ENCODE peak calls at places on chromosome 20, in nine cellular contexts. K is HCT116, L is A549, I is prostate gland, E is IMR-90, C is heart left ventricle, M is GM12878, B is gastrocnemius medialis, G is uterus. S is an unnamed sample.

GRCh38 chr20:12660918-12661317 is 347.9 kb upstream of the SPTLC3 start:
- DNase-seq in K (no peak), L (no peak), I (no peak), E (no peak), C (no peak), M (no peak), B (no peak), G (no peak), S (no peak)

GRCh38 chr20:14861028-14861699 is 523.8 kb upstream of the FLRT3 start:
- DNase-seq in K (no peak), L (no peak), I (no peak), E (no peak), C (no peak), M (no peak), B (no peak), G (no peak), S (no peak)

GRCh38 chr20:1328680-1329330 is at the start of gene SDCBP2:
- DNase-seq in K (peak; percentile 23), L (no peak), I (peak; percentile 51), E (no peak), C (no peak), M (no peak), B (no peak), G (no peak), S (no peak)

GRCh38 chr20:24063100-24063499 is 74.5 kb upstream of the GGTLC1 start:
- DNase-seq in K (no peak), L (no peak), I (no peak), E (no peak), C (no peak), M (no peak), B (no peak), G (no peak), S (no peak)

GRCh38 chr20:59284470-59284869 is 15.9 kb upstream of the EDN3 start:
- DNase-seq in K (no peak), L (no peak), I (no peak), E (no peak), C (no peak), M (no peak), B (no peak), G (no peak), S (no peak)

GRCh38 chr20:53322651-53323050 is 271.0 kb downstream of the ZNF217 start:
- DNase-seq in K (no peak), L (no peak), I (no peak), E (no peak), C (no peak), M (no peak), B (no peak), G (no peak), S (no peak)

GRCh38 chr20:19991826-19992225 is 25.3 kb upstream of the NAA20 start:
- DNase-seq in K (no peak), L (no peak), I (no peak), E (peak; percentile 58), C (no peak), M (no peak), B (no peak), G (no peak), S (no peak)

GRCh38 chr20:32764000-32764960 is 2.1 kb downstream of the DNMT3B start:
- DNase-seq in K (no peak), L (no peak), I (no peak), E (no peak), C (no peak), M (no peak), B (no peak), G (no peak), S (no peak)

GRCh38 chr20:24470782-24471582 is 1.6 kb downstream of the SYNDIG1 start:
- DNase-seq in K (no peak), L (no peak), I (no peak), E (no peak), C (no peak), M (no peak), B (no peak), G (peak; percentile 28), S (no peak)

GRCh38 chr20:9068232-9068781 is 580 bp upstream of the PLCB4 start:
- DNase-seq in K (no peak), L (peak; percentile 75), I (peak; percentile 40), E (peak; percentile 41), C (peak; percentile 78), M (no peak), B (no peak), G (no peak), S (no peak)

GRCh38 chr20:29874476-29875202 is 1382.8 kb upstream of the DEFB115 start:
- DNase-seq in K (no peak), L (no peak), I (no peak), E (no peak), C (no peak), M (no peak), B (no peak), G (no peak), S (no peak)

GRCh38 chr20:43361526-43361925 is 96.2 kb upstream of the SRSF6 start:
- DNase-seq in K (no peak), L (no peak), I (no peak), E (no peak), C (no peak), M (no peak), B (no peak), G (no peak), S (no peak)

GRCh38 chr20:43870484-43870883 is 44.2 kb upstream of the TOX2 start:
- DNase-seq in K (no peak), L (no peak), I (no peak), E (peak; percentile 61), C (no peak), M (no peak), B (no peak), G (no peak), S (no peak)

DNA sequence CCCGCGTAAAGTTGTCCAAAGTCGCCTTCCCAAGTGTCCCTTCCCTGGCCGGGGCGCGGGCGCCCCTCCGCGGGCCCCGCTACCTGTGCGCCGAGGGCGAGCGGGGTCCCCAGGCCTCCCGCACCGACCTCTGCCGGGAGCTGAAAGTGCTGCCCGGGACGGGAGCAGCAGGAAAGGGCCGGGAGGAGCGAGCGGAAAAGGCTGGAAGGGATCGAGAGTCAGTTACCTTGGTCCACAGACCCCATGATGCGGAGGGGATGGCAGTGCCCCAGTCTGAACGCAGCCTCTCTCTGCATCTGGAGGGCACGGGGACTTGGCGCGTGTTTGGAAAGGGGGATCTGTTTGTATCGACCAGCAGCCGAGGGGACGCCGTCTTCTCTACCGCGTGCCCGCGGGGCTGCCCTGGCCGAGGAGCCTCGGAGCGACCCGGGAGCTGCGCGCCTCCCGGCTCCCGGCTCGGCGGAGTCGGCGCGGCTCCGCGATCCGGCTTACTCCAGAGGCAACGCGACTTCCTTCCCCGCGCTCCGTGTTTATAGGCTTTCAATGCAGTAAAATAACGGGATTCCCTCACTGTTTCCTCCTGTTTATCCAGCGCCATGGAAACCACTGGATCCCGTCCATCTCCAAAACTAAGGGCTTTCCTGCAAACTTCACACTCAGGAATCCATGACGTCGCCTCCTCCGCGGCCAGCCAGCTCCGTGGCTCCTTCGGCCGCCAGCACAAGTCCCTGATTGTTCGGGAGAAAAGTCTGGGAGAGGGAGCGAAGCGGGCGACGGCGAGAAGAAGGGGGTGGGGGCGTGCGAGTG is 20.0 kb upstream of the NFATC2 start:
- DNase-seq in K (peak; percentile 26), L (peak; percentile 65), I (peak; percentile 68), E (peak; percentile 95), C (peak; percentile 86), M (no peak), B (peak; percentile 36), G (peak; percentile 94), S (peak; percentile 21)
- TF ChIP-seq POLR2A in K (no peak), L (no peak), I (no peak), E (peak; percentile 97), C (no peak), M (no peak), B (peak; percentile 12), G (peak; percentile 8), S (no peak)

DNA sequence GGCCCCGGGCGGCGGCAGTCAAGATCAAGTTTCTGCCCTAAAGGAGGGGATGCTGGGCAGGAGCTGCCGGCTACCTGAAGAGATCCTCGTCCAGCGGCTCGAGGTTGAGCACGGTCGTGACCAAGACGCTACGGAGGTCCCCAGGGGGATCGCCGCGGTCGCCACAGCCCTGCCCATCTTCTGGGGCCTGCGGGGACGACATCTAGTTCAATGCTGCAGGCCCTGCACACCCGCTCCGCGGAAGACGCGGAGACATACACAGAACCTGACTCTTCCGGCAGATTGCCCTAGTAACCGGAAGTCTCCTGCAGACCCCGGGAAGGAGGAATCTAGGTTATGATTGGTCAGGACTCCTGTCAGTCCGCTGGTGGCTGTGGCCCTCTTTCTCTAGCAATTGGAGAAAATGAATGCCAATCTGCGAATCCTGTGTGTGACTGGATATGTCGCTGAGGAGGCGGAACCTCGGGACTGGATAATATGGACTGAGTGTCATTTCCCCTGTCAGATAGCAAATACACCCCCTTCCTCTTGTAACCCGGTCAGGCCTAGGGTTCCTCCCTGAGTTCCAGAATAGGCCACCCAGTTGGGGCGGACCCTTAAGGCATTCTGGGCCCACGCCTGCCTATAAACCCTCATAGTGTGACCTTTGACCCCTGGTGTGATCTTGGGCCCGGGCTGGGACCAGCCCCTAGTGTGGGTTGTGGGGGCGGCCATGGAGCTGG is at the start of the genes ACOT8 and ZSWIM3:
- DNase-seq in K (peak; percentile 100), L (peak; percentile 100), I (peak; percentile 100), E (peak; percentile 100), C (peak; percentile 98), M (peak; percentile 100), B (peak; percentile 99), G (peak; percentile 100), S (peak; percentile 99)
- TF ChIP-seq POLR2A in K (peak; percentile 75), L (peak; percentile 70), I (peak; percentile 39), E (peak; percentile 18), C (no peak), M (peak; percentile 91), B (peak; percentile 69), G (peak; percentile 70), S (peak; percentile 94)

GRCh38 chr20:7866279-7866678 is 74.0 kb downstream of the HAO1 start:
- DNase-seq in K (no peak), L (no peak), I (no peak), E (no peak), C (no peak), M (no peak), B (no peak), G (no peak), S (no peak)
- TF ChIP-seq POLR2A in K (no peak), L (no peak), I (no peak), E (no peak), C (no peak), M (no peak), B (no peak), G (no peak), S (no peak)

GRCh38 chr20:36835453-36836198 is 40.3 kb upstream of the TLDC2 start:
- DNase-seq in K (peak; percentile 80), L (peak; percentile 98), I (peak; percentile 90), E (peak; percentile 96), C (peak; percentile 96), M (peak; percentile 87), B (peak; percentile 81), G (peak; percentile 95), S (peak; percentile 95)
- TF ChIP-seq POLR2A in K (peak; percentile 24), L (peak; percentile 15), I (peak; percentile 29), E (peak; percentile 37), C (no peak), M (peak; percentile 71), B (peak; percentile 32), G (peak; percentile 68), S (peak; percentile 81)

DNA sequence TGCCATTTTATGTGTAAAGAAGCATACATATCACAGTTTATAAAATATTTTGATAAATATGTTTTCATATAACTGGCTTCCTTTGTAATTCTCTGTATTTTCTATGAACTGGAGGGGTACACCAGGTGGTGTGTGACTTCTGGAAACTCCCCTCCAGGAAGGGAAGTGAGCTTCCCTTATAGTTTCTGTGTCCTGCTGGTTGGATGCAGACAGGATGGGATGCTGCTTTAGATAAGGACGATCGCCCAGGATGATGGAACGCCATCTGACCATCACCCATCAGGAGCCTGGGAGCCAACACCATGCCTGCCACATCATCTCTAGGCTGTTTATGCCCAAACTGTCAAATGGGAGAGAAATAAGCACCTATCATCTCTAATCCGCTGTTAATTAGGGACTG is 66.1 kb downstream of the SULF2 start:
- DNase-seq in K (no peak), L (no peak), I (no peak), E (no peak), C (no peak), M (no peak), B (no peak), G (no peak), S (no peak)
- TF ChIP-seq POLR2A in K (no peak), L (no peak), I (no peak), E (no peak), C (no peak), M (no peak), B (no peak), G (no peak), S (no peak)

S was measured in erythroblast.